ENCODE peak calls at places on chromosome 14, in nine cellular contexts. D, S, U, P, I, O, Z, V and W are unnamed samples. For H3K9me3 and H3K36me3, the result is how much of the 10 kb centered on the place peaks cover.

GRCh38 chr14:39491134-39491541 is 58.9 kb upstream of the FBXO33 start:
- DNase-seq in D (peak), S (no peak), U (no peak), P (peak), I (no peak), O (peak), Z (peak), V (peak), W (no peak)

GRCh38 chr14:68819260-68819691 is 26.4 kb upstream of the ZFP36L1 start:
- DNase-seq in D (peak), S (no peak), U (peak), P (peak), I (no peak), O (peak), Z (no peak), V (peak), W (no peak)

GRCh38 chr14:77917802-77918201 is 117.9 kb downstream of the ADCK1 start:
- DNase-seq in D (no peak), S (no peak), U (no peak), P (no peak), I (no peak), O (no peak), Z (no peak), V (no peak), W (no peak)

GRCh38 chr14:78764240-78764639 is 594.1 kb downstream of the NRXN3 start:
- DNase-seq in D (no peak), S (no peak), U (no peak), P (peak), I (no peak), O (no peak), Z (no peak), V (no peak), W (no peak)

GRCh38 chr14:106318700-106319099 is 792.3 kb downstream of the TMEM121 start:
- DNase-seq in D (no peak), S (peak), U (no peak), P (no peak), I (no peak), O (no peak), Z (peak), V (peak), W (no peak)

GRCh38 chr14:19851365-19851764 is 23.6 kb upstream of the OR4K2 start:
- DNase-seq in D (no peak), S (no peak), U (no peak), P (no peak), I (no peak), O (no peak), Z (no peak), V (no peak), W (no peak)

GRCh38 chr14:26370118-26370517 is 227.7 kb downstream of the NOVA1 start:
- DNase-seq in D (peak), S (no peak), U (no peak), P (peak), I (no peak), O (peak), Z (no peak), V (no peak), W (no peak)

GRCh38 chr14:100056964-100057817 is 8.0 kb upstream of the EVL start:
- DNase-seq in D (no peak), S (no peak), U (no peak), P (peak), I (no peak), O (no peak), Z (peak), V (peak), W (no peak)

GRCh38 chr14:86532219-86532618 is 1002.3 kb downstream of the FLRT2 start:
- DNase-seq in D (no peak), S (no peak), U (no peak), P (peak), I (no peak), O (no peak), Z (no peak), V (no peak), W (no peak)

DNA sequence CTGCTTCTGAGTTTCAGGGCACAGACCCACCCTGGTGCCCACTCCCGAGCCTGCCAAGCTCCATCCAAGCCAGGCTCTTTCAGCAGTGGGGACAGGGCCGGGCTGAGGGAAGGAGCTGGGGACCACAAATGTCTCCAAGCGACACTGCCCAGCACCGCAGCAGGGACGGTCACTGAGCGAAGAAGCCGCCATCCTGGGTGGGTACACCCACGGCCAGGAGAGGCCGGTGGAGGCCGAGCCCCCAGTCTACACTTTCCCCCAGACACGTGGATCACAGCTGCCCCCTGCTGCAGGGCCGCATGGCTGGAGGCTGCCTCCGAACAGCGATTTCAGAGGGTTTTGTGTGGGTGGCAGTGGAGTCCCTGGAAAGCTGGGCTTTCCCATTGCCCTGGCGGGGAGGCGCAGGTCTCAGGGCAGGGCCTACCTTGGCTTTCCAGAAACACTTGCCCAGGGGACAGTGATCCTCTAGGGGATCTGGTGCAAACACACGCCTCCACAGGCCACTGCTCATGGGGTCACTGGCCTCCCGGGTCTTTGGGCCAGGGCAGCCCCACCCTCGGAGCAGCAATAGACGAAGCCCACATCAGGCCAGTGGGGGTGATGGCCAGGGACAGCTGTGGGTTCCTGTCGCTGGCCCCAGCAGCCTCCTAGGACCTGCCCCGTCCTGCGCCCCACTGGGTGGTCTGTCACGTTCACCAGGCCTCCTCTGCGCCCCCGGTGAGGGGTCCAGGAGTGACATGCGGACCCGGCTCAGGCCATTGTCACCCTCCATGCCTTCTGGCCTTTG is 1.2 kb upstream of the GPR132 start:
- DNase-seq in D (no peak), S (no peak), U (no peak), P (no peak), I (no peak), O (no peak), Z (no peak), V (no peak), W (no peak)
- H3K4me3 ChIP-seq in D (no peak), S (peak), U (no peak), P (no peak), I (no peak), O (no peak), Z (no peak), V (peak), W (no peak)

GRCh38 chr14:36028218-36028617 is 148.3 kb downstream of the PTCSC3 start:
- DNase-seq in D (no peak), S (no peak), U (no peak), P (no peak), I (no peak), O (no peak), Z (peak), V (no peak), W (no peak)
- H3K9me3 ChIP-seq in D (under half), S (under half), U (under half), P (under half), I (under half), O (under half), Z (under half), V (under half), W (under half)

DNA sequence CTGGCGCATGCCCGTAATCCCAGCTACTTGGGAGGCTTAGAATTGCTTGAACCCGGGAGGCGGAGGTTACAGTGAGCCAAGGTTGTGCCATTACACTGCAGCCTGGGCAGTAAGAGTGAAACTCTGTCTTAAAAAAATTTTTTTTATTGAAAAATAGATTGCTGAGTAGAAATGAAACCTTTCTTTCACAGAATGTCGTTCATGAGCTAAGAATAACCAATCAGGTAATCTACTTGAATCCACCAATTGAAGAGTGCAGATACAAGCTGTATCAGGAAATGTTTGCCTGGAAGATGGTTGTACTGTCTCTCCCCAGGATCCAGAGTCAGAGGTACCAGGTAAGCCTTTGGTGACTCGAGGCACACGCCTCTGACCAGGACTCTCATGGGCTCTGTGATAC is 27.0 kb downstream of the DYNC1H1 start:
- DNase-seq in D (no peak), S (no peak), U (no peak), P (no peak), I (no peak), O (no peak), Z (no peak), V (no peak), W (no peak)
- H3K36me3 ChIP-seq in D (under half), S (half or more), U (under half), P (half or more), I (half or more), O (under half), Z (half or more), V (half or more), W (half or more)

DNA sequence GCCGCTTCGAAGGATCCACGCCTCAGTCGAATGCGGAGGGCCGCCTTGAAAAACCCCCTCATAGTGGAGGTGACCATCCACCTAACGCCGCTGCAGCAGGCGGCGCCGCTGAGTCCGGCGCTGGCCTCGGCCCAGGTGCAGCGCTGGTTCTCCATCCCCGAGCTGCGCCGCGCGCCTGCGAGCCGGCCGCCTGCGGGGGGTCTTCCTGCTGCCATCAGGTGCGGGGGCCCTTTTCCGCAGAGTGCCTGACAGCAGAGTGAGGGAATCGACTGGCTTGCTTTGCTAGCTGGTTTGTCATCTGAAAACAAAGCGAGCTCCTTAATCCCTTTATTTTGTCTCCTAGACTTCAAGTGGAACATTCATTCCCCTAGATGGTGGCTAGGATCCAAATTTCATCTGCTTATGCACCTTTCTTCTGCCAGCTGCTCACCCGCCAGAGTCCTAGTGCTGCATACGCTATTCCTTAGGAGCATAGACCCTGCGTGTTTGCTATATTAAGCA is 10.4 kb upstream of the DNAL1 start:
- DNase-seq in D (peak), S (no peak), U (no peak), P (no peak), I (no peak), O (peak), Z (no peak), V (peak), W (no peak)
- H3K4me3 ChIP-seq in D (peak), S (peak), U (peak), P (no peak), I (peak), O (peak), Z (no peak), V (no peak), W (peak)

DNA sequence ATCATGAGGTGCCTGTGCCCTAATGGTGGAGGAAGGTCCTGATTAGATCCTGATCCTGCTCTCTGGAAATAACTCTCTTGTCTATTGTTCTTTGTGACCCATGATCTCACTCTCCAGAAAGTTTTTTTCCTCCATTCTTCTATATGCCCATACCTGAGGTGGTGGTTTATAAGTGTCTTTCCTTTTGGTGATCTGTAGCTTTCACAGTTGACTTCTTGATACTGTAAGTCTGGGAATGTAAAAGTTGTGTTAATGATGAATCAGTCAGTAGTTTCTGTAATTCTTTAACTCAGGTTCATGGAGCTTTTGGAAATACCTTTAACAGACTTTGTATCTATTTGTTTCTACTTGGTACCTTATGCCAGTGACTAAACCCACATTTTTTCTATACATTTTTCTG is 444.0 kb upstream of the FLRT2 start:
- DNase-seq in D (no peak), S (no peak), U (no peak), P (no peak), I (no peak), O (no peak), Z (no peak), V (no peak), W (no peak)
- H3K9me3 ChIP-seq in D (under half), S (under half), U (under half), P (under half), I (under half), O (under half), Z (under half), V (under half), W (under half)

GRCh38 chr14:24238123-24238522 is 4.3 kb downstream of the TINF2 start:
- DNase-seq in D (no peak), S (no peak), U (no peak), P (no peak), I (no peak), O (no peak), Z (no peak), V (no peak), W (no peak)
- H3K36me3 ChIP-seq in D (under half), S (half or more), U (under half), P (under half), I (under half), O (under half), Z (half or more), V (half or more), W (under half)